ENCODE peak calls at places on chromosomes 7 and 10, in six cellular contexts. One of them, this sample, is unnamed.

GRCh38 chr10:3785849-3786290 is 861 bp upstream of the KLF6 start:
- DNase-seq in A549: peak
- DNase-seq in WTC11: peak
- DNase-seq in H1: peak
- DNase-seq in HepG2: no peak
- DNase-seq in K562: no peak
- DNase-seq in this sample: peak

GRCh38 chr10:124250506-124250905 is 157.1 kb upstream of the CHST15 start:
- DNase-seq in A549: no peak
- DNase-seq in WTC11: no peak
- DNase-seq in H1: no peak
- DNase-seq in HepG2: no peak
- DNase-seq in K562: no peak
- DNase-seq in this sample: no peak

GRCh38 chr7:122673951-122674350 is 25.0 kb downstream of the RNF133 start:
- DNase-seq in A549: no peak
- DNase-seq in WTC11: no peak
- DNase-seq in H1: no peak
- DNase-seq in HepG2: no peak
- DNase-seq in K562: no peak
- DNase-seq in this sample: no peak

GRCh38 chr7:75881436-75882095 is 2.7 kb downstream of the RHBDD2 start:
- DNase-seq in A549: no peak
- DNase-seq in WTC11: no peak
- DNase-seq in H1: no peak
- DNase-seq in HepG2: no peak
- DNase-seq in K562: no peak
- DNase-seq in this sample: no peak

GRCh38 chr10:70940834-70941568 is 52.6 kb upstream of the PCBD1 start:
- DNase-seq in A549: no peak
- DNase-seq in WTC11: no peak
- DNase-seq in H1: no peak
- DNase-seq in HepG2: no peak
- DNase-seq in K562: peak
- DNase-seq in this sample: no peak

GRCh38 chr7:27739301-27739913 is 555 bp upstream of the TAX1BP1 start:
- DNase-seq in A549: no peak
- DNase-seq in WTC11: no peak
- DNase-seq in H1: no peak
- DNase-seq in HepG2: no peak
- DNase-seq in K562: peak
- DNase-seq in this sample: peak

GRCh38 chr10:90313548-90314325 is 544.1 kb downstream of the HTR7 start:
- DNase-seq in A549: no peak
- DNase-seq in WTC11: no peak
- DNase-seq in H1: no peak
- DNase-seq in HepG2: no peak
- DNase-seq in K562: no peak
- DNase-seq in this sample: peak

GRCh38 chr10:3924344-3924743 is 139.3 kb upstream of the KLF6 start:
- DNase-seq in A549: no peak
- DNase-seq in WTC11: no peak
- DNase-seq in H1: no peak
- DNase-seq in HepG2: no peak
- DNase-seq in K562: no peak
- DNase-seq in this sample: peak

GRCh38 chr10:133187091-133187905 is 27.3 kb downstream of the KNDC1 start:
- DNase-seq in A549: no peak
- DNase-seq in WTC11: no peak
- DNase-seq in H1: no peak
- DNase-seq in HepG2: no peak
- DNase-seq in K562: no peak
- DNase-seq in this sample: no peak

GRCh38 chr10:17206210-17206709 is 4.8 kb upstream of the TRDMT1 start:
- DNase-seq in A549: peak
- DNase-seq in WTC11: no peak
- DNase-seq in H1: no peak
- DNase-seq in HepG2: no peak
- DNase-seq in K562: no peak
- DNase-seq in this sample: peak

GRCh38 chr7:69837387-69838068 is 239.3 kb downstream of the AUTS2 start:
- DNase-seq in A549: no peak
- DNase-seq in WTC11: no peak
- DNase-seq in H1: no peak
- DNase-seq in HepG2: no peak
- DNase-seq in K562: no peak
- DNase-seq in this sample: no peak

GRCh38 chr7:105759670-105760548 is 116.5 kb downstream of the ATXN7L1 start:
- DNase-seq in A549: peak
- DNase-seq in WTC11: peak
- DNase-seq in H1: no peak
- DNase-seq in HepG2: peak
- DNase-seq in K562: peak
- DNase-seq in this sample: peak

GRCh38 chr10:95478185-95478584 is 83.0 kb downstream of the SORBS1 start:
- DNase-seq in A549: no peak
- DNase-seq in WTC11: no peak
- DNase-seq in H1: no peak
- DNase-seq in HepG2: no peak
- DNase-seq in K562: no peak
- DNase-seq in this sample: no peak

GRCh38 chr7:13778967-13779366 is 210.5 kb downstream of the ETV1 start:
- DNase-seq in A549: no peak
- DNase-seq in WTC11: no peak
- DNase-seq in H1: no peak
- DNase-seq in HepG2: no peak
- DNase-seq in K562: no peak
- DNase-seq in this sample: no peak

GRCh38 chr10:132891994-132892393 is 50.4 kb downstream of the CFAP46 start:
- DNase-seq in A549: no peak
- DNase-seq in WTC11: no peak
- DNase-seq in H1: peak
- DNase-seq in HepG2: no peak
- DNase-seq in K562: no peak
- DNase-seq in this sample: no peak

GRCh38 chr7:79453266-79453557 is 255 bp downstream of the MAGI2 start:
- DNase-seq in A549: no peak
- DNase-seq in WTC11: no peak
- DNase-seq in H1: no peak
- DNase-seq in HepG2: no peak
- DNase-seq in K562: no peak
- DNase-seq in this sample: no peak

GRCh38 chr7:116970148-116970910 is 17.0 kb downstream of the ST7 start:
- DNase-seq in A549: no peak
- DNase-seq in WTC11: no peak
- DNase-seq in H1: no peak
- DNase-seq in HepG2: no peak
- DNase-seq in K562: no peak
- DNase-seq in this sample: no peak

GRCh38 chr10:132179551-132180392 is 7.0 kb upstream of the DPYSL4 start:
- DNase-seq in A549: peak
- DNase-seq in WTC11: no peak
- DNase-seq in H1: no peak
- DNase-seq in HepG2: peak
- DNase-seq in K562: no peak
- DNase-seq in this sample: no peak

GRCh38 chr7:138257459-138258193 is 181.4 kb downstream of the AKR1D1 start:
- DNase-seq in A549: no peak
- DNase-seq in WTC11: no peak
- DNase-seq in H1: peak
- DNase-seq in HepG2: peak
- DNase-seq in K562: peak
- DNase-seq in this sample: peak
- TF ChIP-seq JUN in A549: no peak
- TF ChIP-seq JUN in WTC11: no peak
- TF ChIP-seq JUN in H1: no peak
- TF ChIP-seq JUN in HepG2: no peak
- TF ChIP-seq JUN in K562: peak
- TF ChIP-seq JUN in this sample: no peak

DNA sequence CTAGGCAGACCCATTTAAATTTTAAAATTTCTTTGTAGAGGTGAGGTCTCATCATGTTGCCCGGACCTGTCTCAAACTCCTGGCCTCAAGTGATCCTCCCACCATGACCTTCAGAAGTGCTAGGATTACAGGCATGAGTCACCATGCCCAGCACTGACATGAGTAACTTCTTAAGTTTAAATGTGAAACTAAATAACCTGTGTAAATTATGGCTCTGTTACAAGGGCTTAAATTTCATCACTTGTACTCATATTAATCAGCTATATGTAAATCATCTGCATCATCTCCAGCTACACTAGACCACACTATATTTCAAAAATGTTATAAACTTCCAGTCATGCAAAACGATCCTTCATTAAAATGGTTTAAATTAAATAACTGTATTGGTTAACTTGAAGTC is 56.1 kb downstream of the ATAD1 start:
- DNase-seq in A549: peak
- DNase-seq in WTC11: no peak
- DNase-seq in H1: no peak
- DNase-seq in HepG2: peak
- DNase-seq in K562: no peak
- DNase-seq in this sample: peak
- TF ChIP-seq JUN in A549: no peak
- TF ChIP-seq JUN in WTC11: no peak
- TF ChIP-seq JUN in H1: no peak
- TF ChIP-seq JUN in HepG2: no peak
- TF ChIP-seq JUN in K562: peak
- TF ChIP-seq JUN in this sample: no peak

GRCh38 chr7:18221377-18222290 is 194.0 kb upstream of the PRPS1L1 start:
- DNase-seq in A549: no peak
- DNase-seq in WTC11: no peak
- DNase-seq in H1: no peak
- DNase-seq in HepG2: no peak
- DNase-seq in K562: no peak
- DNase-seq in this sample: no peak
- TF ChIP-seq JUN in A549: no peak
- TF ChIP-seq JUN in WTC11: no peak
- TF ChIP-seq JUN in H1: no peak
- TF ChIP-seq JUN in HepG2: no peak
- TF ChIP-seq JUN in K562: no peak
- TF ChIP-seq JUN in this sample: no peak

DNA sequence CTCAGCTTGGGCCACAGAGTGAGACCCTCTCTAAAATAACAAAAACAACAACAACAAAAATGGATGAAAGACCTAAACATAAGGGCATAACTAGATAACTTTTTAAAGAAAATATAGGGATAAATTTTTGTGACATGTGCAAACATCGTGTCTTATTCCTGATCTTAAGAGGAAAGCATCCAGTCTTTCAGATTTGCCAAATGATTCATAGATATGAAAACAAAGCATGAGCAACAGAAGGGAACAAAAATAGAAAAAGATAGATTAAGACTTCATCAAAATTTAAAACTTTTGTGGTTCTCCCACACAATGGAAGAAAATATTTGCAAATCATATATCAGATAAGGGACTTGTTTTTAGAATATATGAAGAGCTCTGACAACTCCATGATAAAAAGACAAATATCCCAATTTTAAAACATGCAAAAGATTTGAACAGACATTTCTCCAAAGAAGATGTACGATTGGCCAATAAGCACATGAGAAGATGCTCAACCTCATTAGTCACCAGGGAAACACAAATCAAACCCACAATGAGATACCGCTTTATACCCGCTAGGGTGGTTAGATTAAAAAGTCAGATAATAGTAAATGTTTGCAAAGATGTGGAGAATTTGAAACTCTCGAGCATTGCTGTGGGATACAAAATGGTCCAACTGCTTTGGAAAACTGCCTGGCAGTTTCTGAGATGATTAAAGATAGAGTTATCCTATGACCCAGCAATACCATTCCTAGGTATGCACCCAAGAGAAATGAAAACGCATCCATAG is 20.3 kb downstream of the PPIF start:
- DNase-seq in A549: no peak
- DNase-seq in WTC11: no peak
- DNase-seq in H1: no peak
- DNase-seq in HepG2: no peak
- DNase-seq in K562: no peak
- DNase-seq in this sample: no peak
- TF ChIP-seq JUN in A549: no peak
- TF ChIP-seq JUN in WTC11: no peak
- TF ChIP-seq JUN in H1: no peak
- TF ChIP-seq JUN in HepG2: no peak
- TF ChIP-seq JUN in K562: no peak
- TF ChIP-seq JUN in this sample: no peak

GRCh38 chr7:23955600-23956149 is 245.7 kb downstream of the STK31 start:
- DNase-seq in A549: no peak
- DNase-seq in WTC11: no peak
- DNase-seq in H1: no peak
- DNase-seq in HepG2: no peak
- DNase-seq in K562: no peak
- DNase-seq in this sample: no peak

GRCh38 chr7:23955145-23955544 is 245.1 kb downstream of the STK31 start:
- DNase-seq in A549: no peak
- DNase-seq in WTC11: no peak
- DNase-seq in H1: no peak
- DNase-seq in HepG2: no peak
- DNase-seq in K562: no peak
- DNase-seq in this sample: no peak

GRCh38 chr7:23960361-23960760 is 250.3 kb downstream of the STK31 start:
- DNase-seq in A549: no peak
- DNase-seq in WTC11: no peak
- DNase-seq in H1: no peak
- DNase-seq in HepG2: no peak
- DNase-seq in K562: no peak
- DNase-seq in this sample: no peak

GRCh38 chr7:23956769-23957556 is 246.9 kb downstream of the STK31 start:
- DNase-seq in A549: no peak
- DNase-seq in WTC11: no peak
- DNase-seq in H1: no peak
- DNase-seq in HepG2: peak
- DNase-seq in K562: no peak
- DNase-seq in this sample: no peak
- TF ChIP-seq JUN in A549: no peak
- TF ChIP-seq JUN in WTC11: no peak
- TF ChIP-seq JUN in H1: no peak
- TF ChIP-seq JUN in HepG2: no peak
- TF ChIP-seq JUN in K562: no peak
- TF ChIP-seq JUN in this sample: no peak

DNA sequence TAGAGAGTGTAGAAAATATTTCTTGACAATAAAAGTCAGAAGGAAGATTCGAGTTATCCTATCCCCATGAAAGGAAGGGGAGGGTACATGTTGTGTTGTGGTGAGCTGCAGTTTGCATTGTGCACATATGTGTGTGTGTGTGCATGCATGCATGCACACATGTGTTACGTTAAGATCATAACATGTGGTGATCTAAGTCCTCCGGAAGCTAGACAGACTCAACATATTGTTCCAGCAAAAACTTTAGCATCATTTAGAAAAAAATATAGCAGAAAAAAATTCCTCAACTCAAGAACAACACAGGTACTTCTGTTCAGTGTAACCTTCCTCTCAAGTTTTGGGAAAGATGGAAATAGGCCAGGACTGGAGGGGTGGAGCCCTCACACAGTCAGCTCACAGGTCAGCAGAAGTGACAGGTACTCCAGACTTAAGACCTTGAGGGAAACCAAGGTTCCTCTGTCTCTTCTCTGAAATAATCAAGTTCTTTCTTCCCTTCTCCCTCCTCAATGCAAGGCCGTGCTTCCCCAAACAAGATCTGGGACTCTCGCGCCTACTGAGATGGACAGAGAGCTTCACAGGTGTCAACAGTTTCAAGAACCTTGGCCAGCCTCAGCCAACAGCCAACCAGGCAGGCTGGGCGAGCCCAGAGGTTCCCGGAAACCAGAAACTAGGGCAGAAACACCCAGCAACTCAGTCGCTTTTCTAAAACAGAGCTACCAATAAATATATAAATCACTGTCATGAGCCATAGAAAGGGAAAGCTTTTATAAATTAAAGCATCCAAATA is 205.2 kb downstream of the FAM107B start:
- DNase-seq in A549: no peak
- DNase-seq in WTC11: no peak
- DNase-seq in H1: no peak
- DNase-seq in HepG2: no peak
- DNase-seq in K562: no peak
- DNase-seq in this sample: no peak
- TF ChIP-seq JUN in A549: no peak
- TF ChIP-seq JUN in WTC11: no peak
- TF ChIP-seq JUN in H1: no peak
- TF ChIP-seq JUN in HepG2: no peak
- TF ChIP-seq JUN in K562: no peak
- TF ChIP-seq JUN in this sample: no peak

This sample was measured in endothelial cell of umbilical vein.